ENCODE peak calls at places on chromosomes 11 and 22, in four cellular contexts. J is HepG2, Y is SK-N-SH, O is GM12878. S is an unnamed sample.

GRCh38 chr11:75317446-75318122 is 33.9 kb downstream of the ARRB1 start:
- DNase-seq in O (no peak), Y (no peak), J (no peak), S (no peak)

GRCh38 chr11:27740362-27741024 is 40.2 kb upstream of the BDNF start:
- DNase-seq in O (no peak), J (no peak), Y (no peak), S (no peak)

GRCh38 chr11:19263333-19263732 is 22.6 kb upstream of the E2F8 start:
- DNase-seq in J (no peak), Y (no peak), O (no peak), S (no peak)

GRCh38 chr11:12249590-12250260 is 127.6 kb upstream of the PARVA start:
- DNase-seq in Y (no peak), J (no peak), O (no peak), S (no peak)

GRCh38 chr11:11641581-11641980 is 19.8 kb upstream of the GALNT18 start:
- DNase-seq in Y (no peak), O (no peak), J (no peak), S (no peak)

GRCh38 chr11:114059278-114059983 is at the start of gene ZBTB16:
- DNase-seq in Y (peak; percentile 74), J (no peak), O (no peak), S (peak; percentile 21)

GRCh38 chr11:112172362-112172994 is 2.8 kb upstream of the BCO2 start:
- DNase-seq in J (no peak), Y (no peak), O (no peak), S (no peak)

GRCh38 chr11:28922351-28922981 is 814.3 kb downstream of the METTL15 start:
- DNase-seq in J (no peak), Y (no peak), O (no peak), S (no peak)

GRCh38 chr11:114098927-114099326 is 39.4 kb downstream of the ZBTB16 start:
- DNase-seq in J (peak; percentile 32), Y (no peak), O (no peak), S (no peak)

GRCh38 chr22:49850959-49851815 is 2.5 kb upstream of the ZBED4 start:
- DNase-seq in Y (no peak), O (no peak), J (no peak), S (no peak)

GRCh38 chr22:46846832-46847355 is 84.4 kb downstream of the TBC1D22A start:
- DNase-seq in O (no peak), Y (no peak), J (no peak), S (no peak)

GRCh38 chr11:64180871-64181270 is 5.1 kb upstream of the STIP1 start:
- DNase-seq in O (no peak), Y (peak; percentile 54), J (no peak), S (no peak)

GRCh38 chr11:122703541-122704272 is 48.2 kb downstream of the UBASH3B start:
- DNase-seq in J (no peak), Y (no peak), O (no peak), S (no peak)

GRCh38 chr22:42070517-42071422 is at the start of gene NAGA:
- DNase-seq in Y (peak; percentile 89), O (peak; percentile 91), J (peak; percentile 92), S (peak; percentile 88)

GRCh38 chr22:47124451-47124881 is 362.0 kb downstream of the TBC1D22A start:
- DNase-seq in J (no peak), Y (no peak), O (no peak), S (no peak)

GRCh38 chr11:66696186-66696585 is 18.5 kb upstream of the RBM4B start:
- DNase-seq in J (no peak), Y (no peak), O (no peak), S (no peak)

GRCh38 chr11:61917357-61918109 is at the start of gene RAB3IL1:
- DNase-seq in Y (peak; percentile 94), J (no peak), O (no peak), S (peak; percentile 91)
- TF ChIP-seq NFIC in Y (no peak), J (no peak), O (no peak), S (peak; percentile 23)

GRCh38 chr11:4072668-4073285 is 21.8 kb upstream of the RRM1 start:
- DNase-seq in J (peak; percentile 72), O (peak; percentile 51), Y (peak; percentile 70), S (peak; percentile 72)

GRCh38 chr11:4074266-4074665 is 20.3 kb upstream of the RRM1 start:
- DNase-seq in J (no peak), Y (no peak), O (no peak), S (no peak)

GRCh38 chr11:4071325-4071724 is 23.3 kb upstream of the RRM1 start:
- DNase-seq in O (no peak), Y (no peak), J (no peak), S (no peak)

GRCh38 chr11:4068962-4069361 is 25.6 kb upstream of the RRM1 start:
- DNase-seq in Y (no peak), J (no peak), O (no peak), S (no peak)

DNA sequence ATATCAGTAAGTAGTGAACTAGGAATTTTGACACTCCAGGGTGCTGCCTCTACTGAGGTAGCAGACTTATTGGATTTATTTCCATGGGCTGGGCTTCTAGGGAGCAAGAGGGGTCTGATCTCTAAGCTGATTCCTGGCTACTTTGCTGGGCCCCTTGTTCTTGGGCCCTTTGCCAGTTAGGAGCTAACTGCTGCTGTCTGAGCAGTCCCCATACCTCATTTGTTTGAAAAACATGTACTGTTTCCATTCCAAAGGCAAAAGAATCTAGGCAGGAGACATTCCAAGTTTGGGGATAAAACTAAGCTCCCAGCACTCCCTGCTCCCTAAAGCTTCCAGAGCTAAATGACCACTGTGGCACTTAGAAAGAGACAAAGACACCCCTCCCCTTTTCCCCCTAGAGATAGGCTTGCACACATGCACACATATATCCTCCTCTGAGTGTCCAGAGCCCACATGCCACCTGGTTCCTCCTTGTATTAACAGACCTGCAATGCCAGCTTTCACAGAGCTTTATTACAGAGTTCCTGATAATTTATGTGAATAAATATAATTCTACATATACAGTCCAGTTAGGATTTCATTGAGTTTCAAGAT is 22.7 kb upstream of the RRM1 start:
- DNase-seq in J (no peak), O (no peak), Y (peak; percentile 21), S (no peak)
- TF ChIP-seq SIN3A in J (no peak), O (no peak), Y (no peak), S (no peak)

DNA sequence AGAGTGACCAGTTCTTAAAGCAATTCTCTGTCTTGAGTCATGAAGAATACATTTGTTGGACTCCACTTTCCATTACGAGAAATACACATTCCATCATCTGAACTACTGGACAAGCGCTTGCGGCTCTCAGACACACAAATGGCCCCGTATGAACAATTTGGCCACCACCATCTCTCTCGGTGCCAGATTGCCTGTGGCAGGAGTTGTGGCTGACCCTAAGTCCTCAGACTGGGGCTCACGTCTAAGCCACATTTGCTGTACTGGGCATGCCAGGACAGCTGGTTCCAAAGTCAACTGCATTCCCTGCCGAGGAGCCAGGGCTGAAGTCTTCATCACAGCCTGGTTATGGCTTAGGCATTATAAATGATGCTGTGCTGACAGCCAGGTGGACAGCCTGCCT is 227.5 kb downstream of the MIAT start:
- DNase-seq in Y (no peak), J (no peak), O (no peak), S (no peak)
- TF ChIP-seq NFIC in Y (no peak), J (no peak), O (no peak), S (no peak)

GRCh38 chr22:22195265-22196017 is 49.1 kb upstream of the VPREB1 start:
- DNase-seq in J (peak; percentile 83), O (peak; percentile 91), Y (peak; percentile 70), S (peak; percentile 99)
- TF ChIP-seq SIN3A in J (no peak), O (no peak), Y (no peak), S (no peak)

GRCh38 chr11:32385998-32386397 is 49.3 kb downstream of the WT1 start:
- DNase-seq in J (peak; percentile 17), O (no peak), Y (peak; percentile 44), S (peak; percentile 56)
- TF ChIP-seq NFIC in J (no peak), O (no peak), Y (no peak), S (no peak)

S was measured in K562.